ENCODE peak calls at places on chromosomes 7 and 10, in four cellular contexts. N is HCT116, G is A549, V is GM12865. X is an unnamed sample.

GRCh38 chr7:116315803-116316202 is 105.5 kb downstream of the TES start:
- DNase-seq in N (no peak), G (no peak), V (peak; percentile 52), X (no peak)

GRCh38 chr7:11436317-11436716 is 395.7 kb downstream of the THSD7A start:
- DNase-seq in N (no peak), G (no peak), V (no peak), X (no peak)

GRCh38 chr7:131489881-131490280 is 66.5 kb downstream of the PODXL start:
- DNase-seq in N (no peak), G (no peak), V (no peak), X (no peak)

GRCh38 chr10:28947209-28947608 is 269.9 kb downstream of the BAMBI start:
- DNase-seq in N (no peak), G (no peak), V (no peak), X (no peak)

GRCh38 chr7:74269757-74270277 is 15.6 kb upstream of the RFC2 start:
- DNase-seq in N (peak; percentile 76), G (peak; percentile 70), V (peak; percentile 92), X (no peak)

GRCh38 chr10:84267503-84268126 is 22.8 kb downstream of the RGR start:
- DNase-seq in N (peak; percentile 60), G (peak; percentile 58), V (peak; percentile 63), X (no peak)

GRCh38 chr10:84825330-84825729 is 496.9 kb downstream of the CCSER2 start:
- DNase-seq in N (no peak), G (peak; percentile 18), V (no peak), X (peak; percentile 12)

GRCh38 chr10:31808258-31809218 is 120.1 kb downstream of the ARHGAP12 start:
- DNase-seq in N (peak; percentile 6), G (peak; percentile 56), V (peak; percentile 74), X (peak; percentile 33)

GRCh38 chr10:74587109-74587508 is 239.3 kb upstream of the KAT6B start:
- DNase-seq in N (no peak), G (no peak), V (no peak), X (no peak)

GRCh38 chr10:31657471-31657844 is 271.2 kb downstream of the ARHGAP12 start:
- DNase-seq in N (no peak), G (no peak), V (no peak), X (no peak)

GRCh38 chr10:5284311-5285057 is 80.3 kb upstream of the UCN3 start:
- DNase-seq in N (no peak), G (peak; percentile 95), V (peak; percentile 46), X (peak; percentile 16)

GRCh38 chr7:5222861-5223411 is 32.9 kb downstream of the WIPI2 start:
- DNase-seq in N (no peak), G (no peak), V (no peak), X (no peak)

GRCh38 chr7:636396-636795 is 90.1 kb upstream of the DNAAF5 start:
- DNase-seq in N (peak; percentile 65), G (peak; percentile 85), V (no peak), X (no peak)

GRCh38 chr10:112680586-112680985 is 233.6 kb downstream of the VTI1A start:
- DNase-seq in N (no peak), G (no peak), V (no peak), X (no peak)

GRCh38 chr10:43205681-43206390 is 61.0 kb downstream of the RASGEF1A start:
- DNase-seq in N (no peak), G (no peak), V (no peak), X (no peak)

GRCh38 chr7:76352193-76352592 is 6.6 kb downstream of the YWHAG start:
- DNase-seq in N (no peak), G (no peak), V (peak; percentile 35), X (no peak)

GRCh38 chr10:110651044-110651958 is 7.2 kb downstream of the RBM20 start:
- DNase-seq in N (no peak), G (no peak), V (peak; percentile 55), X (peak; percentile 42)

GRCh38 chr7:77327932-77328628 is 88.1 kb downstream of the GSAP start:
- DNase-seq in N (no peak), G (no peak), V (no peak), X (no peak)

GRCh38 chr10:12681250-12681649 is 320.3 kb downstream of the CCDC3 start:
- DNase-seq in N (no peak), G (no peak), V (no peak), X (no peak)

GRCh38 chr10:99784025-99784730 is 1.7 kb downstream of the ABCC2 start:
- DNase-seq in N (no peak), G (peak; percentile 69), V (no peak), X (peak; percentile 53)

GRCh38 chr10:124093076-124093773 is at the start of gene CHST15:
- DNase-seq in N (peak; percentile 74), G (peak; percentile 75), V (no peak), X (no peak)

GRCh38 chr7:22240904-22241571 is 115.9 kb downstream of the RAPGEF5 start:
- DNase-seq in N (no peak), G (no peak), V (no peak), X (no peak)

GRCh38 chr7:93194368-93194767 is 31.9 kb downstream of the HEPACAM2 start:
- DNase-seq in N (no peak), G (no peak), V (no peak), X (no peak)

GRCh38 chr7:29115130-29115529 is 31.2 kb downstream of the CPVL start:
- DNase-seq in N (no peak), G (no peak), V (no peak), X (no peak)

GRCh38 chr7:138342990-138343389 is 117.1 kb upstream of the TRIM24 start:
- DNase-seq in N (no peak), G (no peak), V (no peak), X (no peak)

GRCh38 chr10:127195571-127196226 is 692 bp downstream of the INSYN2A start:
- DNase-seq in N (no peak), G (peak; percentile 22), V (no peak), X (no peak)

GRCh38 chr7:42880392-42880791 is 31.5 kb downstream of the C7orf25 start:
- DNase-seq in N (no peak), G (no peak), V (no peak), X (no peak)

GRCh38 chr7:98034044-98035035 is 44.3 kb upstream of the OCM2 start:
- DNase-seq in N (no peak), G (no peak), V (no peak), X (no peak)

GRCh38 chr7:128941946-128942526 is 4.3 kb downstream of the IRF5 start:
- DNase-seq in N (no peak), G (no peak), V (no peak), X (no peak)

GRCh38 chr7:66110861-66111260 is 3.8 kb upstream of the CRCP start:
- DNase-seq in N (peak; percentile 94), G (peak; percentile 68), V (no peak), X (peak; percentile 85)

GRCh38 chr10:7362451-7362850 is 48.4 kb downstream of the SFMBT2 start:
- DNase-seq in N (no peak), G (no peak), V (no peak), X (no peak)

DNA sequence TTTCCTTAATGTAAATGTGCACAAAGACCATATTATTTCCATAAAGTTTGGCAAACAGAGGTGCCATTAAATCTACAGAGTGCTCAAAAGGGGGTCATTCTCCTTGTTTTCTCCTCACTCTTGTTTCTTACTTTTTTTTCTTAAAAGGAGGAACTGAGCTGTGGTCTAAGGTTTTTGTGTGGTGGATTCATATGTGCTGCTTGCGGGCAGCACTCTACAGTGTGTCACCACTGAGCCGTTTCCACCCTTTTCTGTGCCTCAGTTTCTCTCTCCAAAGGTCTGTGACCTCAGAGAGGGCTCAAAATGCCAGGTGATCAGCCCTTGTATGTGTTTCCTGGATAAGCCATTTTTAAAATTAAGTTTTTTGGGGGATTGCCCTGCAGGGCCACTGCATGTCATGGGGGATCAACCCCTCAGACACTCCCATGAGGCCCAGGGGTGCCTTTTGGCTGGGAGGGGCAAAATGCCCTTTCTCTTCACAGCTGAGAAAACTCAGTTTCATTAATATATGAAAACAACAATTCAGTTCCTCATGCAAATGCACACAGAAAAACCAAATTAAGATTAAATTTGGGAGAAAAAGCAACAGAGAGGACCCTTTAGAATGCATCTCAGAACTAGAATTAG is 56.9 kb upstream of the VOPP1 start:
- DNase-seq in N (no peak), G (no peak), V (no peak), X (no peak)
- TF ChIP-seq CTCF in N (no peak), G (no peak), V (no peak), X (no peak)

GRCh38 chr7:12866237-12866636 is 178.8 kb downstream of the ARL4A start:
- DNase-seq in N (no peak), G (no peak), V (no peak), X (no peak)

GRCh38 chr7:12868027-12868426 is 180.6 kb downstream of the ARL4A start:
- DNase-seq in N (no peak), G (no peak), V (no peak), X (no peak)

GRCh38 chr7:12864470-12865046 is 177.1 kb downstream of the ARL4A start:
- DNase-seq in N (no peak), G (no peak), V (no peak), X (no peak)

GRCh38 chr7:12862146-12862545 is 174.7 kb downstream of the ARL4A start:
- DNase-seq in N (no peak), G (no peak), V (no peak), X (no peak)

GRCh38 chr7:12865593-12865992 is 178.2 kb downstream of the ARL4A start:
- DNase-seq in N (no peak), G (no peak), V (no peak), X (no peak)
- H3K4me3 ChIP-seq in N (no peak overlapping the region), G (no peak overlapping the region), V (no peak overlapping the region), X (no peak overlapping the region)

DNA sequence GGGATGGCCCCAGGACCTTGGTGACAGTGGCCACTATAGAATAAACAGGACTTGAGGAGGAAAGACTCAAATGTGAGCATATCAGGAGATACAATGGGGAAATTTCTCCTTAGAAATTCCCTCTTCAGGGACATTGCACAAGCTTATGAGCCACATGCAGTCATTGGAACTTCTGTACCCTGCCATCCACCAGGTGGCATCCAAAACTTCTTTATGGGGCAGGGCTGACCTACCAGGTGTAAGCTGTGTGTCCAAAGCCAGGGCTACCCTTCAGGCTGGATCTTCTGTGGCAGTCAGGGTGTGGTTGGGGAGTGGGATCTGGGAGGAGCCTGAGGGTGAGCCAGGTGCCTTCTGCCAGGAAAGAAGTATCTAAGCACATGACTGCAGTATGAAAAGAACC is 36.6 kb upstream of the LRRC18 start:
- DNase-seq in N (peak; percentile 18), G (peak; percentile 32), V (peak; percentile 18), X (no peak)
- TF ChIP-seq CTCF in N (peak; percentile 48), G (peak; percentile 8), V (no peak), X (peak; percentile 19)

DNA sequence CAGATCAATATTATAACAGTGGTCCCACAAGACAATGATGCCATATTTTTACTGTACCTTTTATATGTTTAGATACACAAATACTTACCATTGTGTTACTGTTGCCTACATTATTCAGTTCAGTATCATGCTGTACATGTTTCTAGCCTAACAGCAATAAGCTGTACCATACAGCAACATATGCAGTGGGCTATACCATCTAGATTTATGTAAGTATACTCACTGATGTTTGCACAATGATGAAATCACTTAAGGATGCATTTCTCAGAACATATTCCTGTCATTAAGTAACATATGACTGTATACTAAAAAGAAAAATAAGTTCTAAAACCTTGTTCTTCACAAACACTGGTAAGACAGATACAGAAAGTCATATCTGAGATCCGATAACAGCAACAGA is 468.6 kb upstream of the SEMA3A start:
- DNase-seq in N (no peak), G (no peak), V (no peak), X (no peak)
- H3K4me3 ChIP-seq in N (no peak overlapping the region), G (no peak overlapping the region), V (peak overlapping the region; percentile 13), X (no peak overlapping the region)